ENCODE peak calls at places on chromosomes 2 and 18, in ten cellular contexts. H, Q, U, E, S, C, K, R, W and D are unnamed samples.

GRCh38 chr2:586518-587370 is 90.5 kb downstream of the TMEM18 start:
- DNase-seq in H (peak), Q (peak), U (no peak), E (no peak), S (no peak), C (no peak), K (no peak), R (peak), W (no peak), D (peak)

GRCh38 chr2:121529439-121530209 is 1.1 kb upstream of the RNU4ATAC start:
- DNase-seq in H (peak), Q (no peak), U (peak), E (no peak), S (no peak), C (peak), K (peak), R (peak), W (peak), D (no peak)

GRCh38 chr2:195810340-195811098 is 153.5 kb downstream of the SLC39A10 start:
- DNase-seq in H (no peak), Q (no peak), U (no peak), E (no peak), S (no peak), C (no peak), K (no peak), R (no peak), W (no peak), D (no peak)

GRCh38 chr18:13443546-13443945 is 225.0 kb downstream of the LDLRAD4 start:
- DNase-seq in H (no peak), Q (peak), U (no peak), E (no peak), S (no peak), C (no peak), K (no peak), R (no peak), W (no peak), D (no peak)

GRCh38 chr2:206079699-206080465 is 6.1 kb downstream of the INO80D start:
- DNase-seq in H (no peak), Q (no peak), U (no peak), E (no peak), S (no peak), C (no peak), K (no peak), R (no peak), W (no peak), D (no peak)

GRCh38 chr18:75784413-75784812 is 356.9 kb upstream of the SMIM21 start:
- DNase-seq in H (no peak), Q (no peak), U (no peak), E (no peak), S (no peak), C (no peak), K (no peak), R (no peak), W (no peak), D (no peak)

GRCh38 chr2:97935719-97936161 is 60.0 kb downstream of the TMEM131 start:
- DNase-seq in H (no peak), Q (no peak), U (no peak), E (no peak), S (no peak), C (no peak), K (peak), R (no peak), W (no peak), D (no peak)

GRCh38 chr18:35933982-35934381 is 38.5 kb upstream of the RMP24 start:
- DNase-seq in H (no peak), Q (no peak), U (no peak), E (no peak), S (no peak), C (no peak), K (no peak), R (no peak), W (no peak), D (no peak)

GRCh38 chr2:10004836-10005235 is 38.5 kb upstream of the KLF11 start:
- DNase-seq in H (no peak), Q (peak), U (peak), E (no peak), S (no peak), C (no peak), K (no peak), R (no peak), W (no peak), D (no peak)

GRCh38 chr2:43343573-43344304 is 117.3 kb upstream of the ZFP36L2 start:
- DNase-seq in H (no peak), Q (peak), U (no peak), E (no peak), S (no peak), C (peak), K (peak), R (peak), W (no peak), D (no peak)

DNA sequence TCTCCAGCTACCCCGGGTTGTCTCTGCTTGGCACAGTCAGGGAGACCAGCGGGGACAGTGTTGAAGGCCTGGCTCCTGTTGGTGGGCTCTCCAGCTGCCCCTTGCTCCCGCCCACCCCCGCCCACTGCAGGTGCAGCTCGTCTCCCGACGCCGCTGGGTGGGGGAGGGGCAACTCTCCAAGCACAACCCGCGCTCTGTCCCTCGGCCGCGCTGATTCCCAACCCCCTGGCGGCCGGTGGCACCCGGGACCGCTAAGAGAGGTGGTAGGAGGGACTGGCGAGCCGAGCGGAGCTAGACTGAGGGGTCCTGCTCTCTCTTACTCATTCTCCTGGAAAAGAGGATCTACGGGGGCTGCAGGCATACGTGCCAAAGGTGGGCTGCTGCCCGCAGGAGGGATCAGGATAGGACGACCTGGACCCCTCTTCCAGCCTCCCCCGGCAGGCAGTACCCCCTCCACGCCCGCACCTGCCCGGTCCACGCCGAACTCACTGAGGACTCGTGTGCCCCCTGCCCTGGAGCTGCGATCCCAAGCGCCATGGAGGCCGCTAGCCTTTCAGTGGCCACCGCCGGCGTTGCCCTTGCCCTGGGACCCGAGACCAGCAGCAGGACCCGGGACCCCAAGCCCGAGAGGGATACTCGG is 44.5 kb downstream of the DDX18 start:
- DNase-seq in H (no peak), Q (no peak), U (no peak), E (no peak), S (no peak), C (no peak), K (no peak), R (no peak), W (peak), D (no peak)
- TF ChIP-seq CTCF in H (no peak), Q (no peak), U (no peak), E (no peak), S (no peak), C (no peak), K (no peak), R (no peak), W (no peak), D (no peak)

DNA sequence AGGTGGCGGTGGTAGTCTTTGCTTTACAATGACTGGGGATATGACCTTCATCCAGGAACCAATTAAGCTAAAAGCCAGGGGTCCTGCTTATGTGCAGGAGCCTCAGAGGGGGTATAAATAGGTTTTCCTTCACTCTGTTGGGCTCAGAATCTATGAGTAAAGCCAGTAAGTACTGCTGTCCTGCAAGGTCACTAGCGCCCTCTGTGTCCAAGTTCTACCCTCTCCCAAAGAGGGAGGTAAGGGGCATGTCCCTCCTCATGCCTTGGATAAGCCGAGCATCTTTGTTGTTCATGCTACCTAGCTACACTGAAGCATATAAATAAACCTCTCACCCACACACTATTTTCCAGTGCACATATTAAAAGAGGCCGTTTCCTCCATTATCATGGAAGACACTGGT is 79.4 kb downstream of the SPRED2 start:
- DNase-seq in H (no peak), Q (no peak), U (no peak), E (no peak), S (no peak), C (no peak), K (no peak), R (no peak), W (no peak), D (no peak)
- TF ChIP-seq CTCF in H (no peak), Q (no peak), U (no peak), E (no peak), S (no peak), C (no peak), K (no peak), R (no peak), W (no peak), D (peak)

GRCh38 chr2:60503923-60504514 is 49.4 kb downstream of the BCL11A start:
- DNase-seq in H (no peak), Q (no peak), U (no peak), E (no peak), S (no peak), C (no peak), K (no peak), R (no peak), W (no peak), D (no peak)
- TF ChIP-seq CTCF in H (no peak), Q (no peak), U (no peak), E (no peak), S (peak), C (no peak), K (peak), R (no peak), W (no peak), D (no peak)

DNA sequence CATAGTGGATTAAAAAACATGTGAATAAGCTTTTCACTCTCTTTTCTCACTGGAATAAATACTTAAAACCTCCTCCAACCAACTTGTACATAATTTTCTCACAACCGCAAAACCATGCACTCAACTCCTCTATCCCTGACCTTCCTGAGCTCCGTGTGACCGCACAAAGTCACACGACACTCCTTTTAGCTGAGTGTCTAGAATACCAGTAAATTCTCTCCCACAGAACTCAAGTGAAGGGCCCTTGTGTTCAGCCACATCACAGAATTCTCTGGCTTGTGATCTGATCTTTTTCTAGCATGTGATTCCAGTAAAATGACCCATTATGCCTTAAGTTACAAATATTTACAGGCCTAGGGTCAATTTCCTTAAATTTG is 91.2 kb upstream of the ARL4C start:
- DNase-seq in H (no peak), Q (no peak), U (no peak), E (no peak), S (no peak), C (no peak), K (no peak), R (peak), W (no peak), D (no peak)
- TF ChIP-seq CTCF in H (no peak), Q (no peak), U (no peak), E (no peak), S (no peak), C (no peak), K (no peak), R (no peak), W (no peak), D (no peak)

GRCh38 chr2:202754936-202755335 is 116.6 kb downstream of the ICA1L start:
- DNase-seq in H (no peak), Q (no peak), U (no peak), E (no peak), S (no peak), C (no peak), K (no peak), R (no peak), W (no peak), D (no peak)

GRCh38 chr2:202752071-202752470 is 117.3 kb downstream of the FAM117B start:
- DNase-seq in H (no peak), Q (no peak), U (no peak), E (no peak), S (no peak), C (no peak), K (no peak), R (no peak), W (no peak), D (no peak)

GRCh38 chr2:202756598-202756997 is 115.0 kb downstream of the ICA1L start:
- DNase-seq in H (no peak), Q (no peak), U (no peak), E (no peak), S (no peak), C (no peak), K (no peak), R (no peak), W (no peak), D (no peak)

DNA sequence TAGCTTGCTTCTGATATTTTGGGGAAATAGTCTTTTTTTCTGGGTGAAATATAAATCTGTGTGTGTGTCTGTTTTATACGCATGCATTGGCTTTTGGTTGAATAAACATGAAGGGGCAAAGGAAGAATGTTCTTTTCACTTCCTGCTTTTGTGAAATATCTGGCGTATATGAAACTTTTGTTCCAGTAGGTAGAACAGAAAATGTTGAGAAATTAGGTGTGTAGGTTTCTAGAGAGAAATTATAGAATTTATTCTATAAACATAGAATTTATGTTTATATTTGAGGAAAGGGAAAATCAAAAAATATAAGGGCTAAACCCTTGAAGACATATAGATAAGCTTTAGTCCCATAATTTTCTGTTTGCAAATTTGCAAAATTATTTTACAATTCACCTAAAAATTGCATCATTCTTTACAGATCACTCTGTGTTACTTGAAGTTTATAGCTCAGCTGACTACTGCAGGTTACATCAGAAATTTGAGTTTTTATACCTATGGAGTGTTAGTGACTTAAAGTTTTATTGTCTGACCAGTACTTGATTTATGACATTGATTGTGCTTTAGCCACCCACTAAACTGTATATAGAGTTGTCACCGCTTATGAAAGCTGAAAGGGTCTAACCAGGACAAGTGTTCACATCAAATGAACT is 116.1 kb downstream of the FAM117B start:
- DNase-seq in H (no peak), Q (no peak), U (no peak), E (no peak), S (no peak), C (no peak), K (peak), R (no peak), W (no peak), D (no peak)
- TF ChIP-seq CTCF in H (no peak), Q (no peak), U (no peak), E (no peak), S (no peak), C (no peak), K (no peak), R (no peak), W (no peak), D (no peak)

GRCh38 chr2:237686659-237687136 is 59.3 kb downstream of the LRRFIP1 start:
- DNase-seq in H (no peak), Q (no peak), U (no peak), E (peak), S (no peak), C (no peak), K (peak), R (no peak), W (peak), D (no peak)
- TF ChIP-seq CTCF in H (no peak), Q (no peak), U (no peak), E (no peak), S (no peak), C (no peak), K (peak), R (no peak), W (no peak), D (no peak)